ENCODE peak calls at places on chromosomes 12 and 14, in six cellular contexts. I is adipocyte, S is GM23248, L is AG04450, B is left ventricle myocardium inferior, R is HL-60. U is an unnamed sample.

GRCh38 chr12:94954029-94954685 is 49.3 kb downstream of the NDUFA12 start:
- DNase-seq in I (peak), S (peak), L (no peak), B (no peak), R (no peak), U (no peak)

GRCh38 chr14:54829486-54830224 is 73.0 kb downstream of the GCH1 start:
- DNase-seq in I (peak), S (no peak), L (no peak), B (no peak), R (no peak), U (no peak)

GRCh38 chr12:46109343-46110219 is 119.2 kb upstream of the SCAF11 start:
- DNase-seq in I (no peak), S (no peak), L (no peak), B (no peak), R (no peak), U (no peak)

GRCh38 chr12:56723889-56724659 is 1.0 kb downstream of the NACA start:
- DNase-seq in I (peak), S (peak), L (peak), B (peak), R (peak), U (peak)

GRCh38 chr12:3241621-3242020 is 164.4 kb downstream of the TSPAN9 start:
- DNase-seq in I (no peak), S (no peak), L (no peak), B (peak), R (no peak), U (no peak)

GRCh38 chr12:81797100-81797499 is 38.0 kb upstream of the PPFIA2 start:
- DNase-seq in I (peak), S (peak), L (no peak), B (no peak), R (no peak), U (no peak)

GRCh38 chr14:94646481-94646880 is 34.3 kb downstream of the SERPINA3 start:
- DNase-seq in I (peak), S (peak), L (peak), B (no peak), R (no peak), U (no peak)

GRCh38 chr14:69673099-69673498 is 61.7 kb downstream of the SUSD6 start:
- DNase-seq in I (no peak), S (no peak), L (no peak), B (no peak), R (peak), U (no peak)

GRCh38 chr12:4221157-4221556 is 52.4 kb upstream of the CCND2 start:
- DNase-seq in I (no peak), S (no peak), L (no peak), B (no peak), R (no peak), U (no peak)

GRCh38 chr14:51298895-51299294 is 58.8 kb downstream of the TMX1 start:
- DNase-seq in I (no peak), S (peak), L (no peak), B (no peak), R (no peak), U (no peak)

GRCh38 chr12:110348431-110349059 is 55.0 kb downstream of the ANAPC7 start:
- DNase-seq in I (no peak), S (no peak), L (no peak), B (no peak), R (no peak), U (no peak)

GRCh38 chr14:24298892-24299254 is 707 bp downstream of the DHRS1 start:
- DNase-seq in I (peak), S (peak), L (peak), B (no peak), R (peak), U (no peak)

GRCh38 chr12:63930971-63931370 is 86.5 kb downstream of the SRGAP1 start:
- DNase-seq in I (peak), S (peak), L (no peak), B (no peak), R (no peak), U (no peak)

GRCh38 chr12:30859226-30859625 is 67.3 kb upstream of the TSPAN11 start:
- DNase-seq in I (no peak), S (no peak), L (no peak), B (no peak), R (no peak), U (no peak)

GRCh38 chr14:100618763-100619320 is 31.6 kb upstream of the BEGAIN start:
- DNase-seq in I (no peak), S (no peak), L (no peak), B (no peak), R (no peak), U (peak)

GRCh38 chr12:72271741-72272661 is at the start of gene TRHDE:
- DNase-seq in I (peak), S (peak), L (no peak), B (no peak), R (peak), U (peak)

GRCh38 chr12:53065975-53066593 is 13.1 kb downstream of the SPRYD3 start:
- DNase-seq in I (peak), S (peak), L (no peak), B (peak), R (peak), U (peak)

GRCh38 chr12:122593910-122594309 is 66.9 kb downstream of the KNTC1 start:
- DNase-seq in I (no peak), S (no peak), L (no peak), B (no peak), R (no peak), U (no peak)

GRCh38 chr14:65566820-65567522 is 154.4 kb downstream of the FUT8 start:
- DNase-seq in I (no peak), S (no peak), L (no peak), B (no peak), R (no peak), U (no peak)

GRCh38 chr14:57346741-57347140 is 43.6 kb upstream of the NAA30 start:
- DNase-seq in I (no peak), S (no peak), L (no peak), B (no peak), R (no peak), U (no peak)

GRCh38 chr14:77988966-77989365 is 181.2 kb upstream of the NRXN3 start:
- DNase-seq in I (no peak), S (peak), L (peak), B (peak), R (no peak), U (no peak)

GRCh38 chr12:4849024-4849594 is 60.6 kb upstream of the KCNA1 start:
- DNase-seq in I (peak), S (peak), L (no peak), B (no peak), R (no peak), U (no peak)

GRCh38 chr12:26158078-26158764 is 33.4 kb upstream of the BHLHE41 start:
- DNase-seq in I (no peak), S (no peak), L (no peak), B (no peak), R (no peak), U (no peak)

GRCh38 chr12:130440411-130441080 is 102.9 kb downstream of the PIWIL1 start:
- DNase-seq in I (no peak), S (no peak), L (no peak), B (no peak), R (no peak), U (peak)

GRCh38 chr12:104219361-104219892 is 3.8 kb downstream of the TXNRD1 start:
- DNase-seq in I (peak), S (peak), L (peak), B (no peak), R (peak), U (no peak)

GRCh38 chr12:2273288-2273687 is 220.5 kb downstream of the CACNA1C start:
- DNase-seq in I (peak), S (peak), L (no peak), B (no peak), R (no peak), U (no peak)

GRCh38 chr14:75418779-75419768 is 8.7 kb upstream of the JDP2 start:
- DNase-seq in I (no peak), S (no peak), L (no peak), B (no peak), R (peak), U (peak)

GRCh38 chr14:101587403-101587998 is 26.2 kb downstream of the DIO3 start:
- DNase-seq in I (no peak), S (no peak), L (no peak), B (peak), R (no peak), U (peak)

GRCh38 chr14:99592933-99593753 is 10.9 kb downstream of the CCDC85C start:
- DNase-seq in I (no peak), S (no peak), L (no peak), B (no peak), R (no peak), U (no peak)

GRCh38 chr12:57485695-57486094 is 2.2 kb upstream of the MARS1 start:
- DNase-seq in I (no peak), S (no peak), L (no peak), B (no peak), R (no peak), U (no peak)

GRCh38 chr12:54412786-54413185 is 6.3 kb downstream of the ITGA5 start:
- DNase-seq in I (no peak), S (peak), L (no peak), B (no peak), R (no peak), U (no peak)
- H3K4me3 ChIP-seq in I (peak), S (peak), L (no peak), B (peak), R (peak), U (peak)

GRCh38 chr12:7161811-7162210 is 27.7 kb upstream of the PEX5 start:
- DNase-seq in I (peak), S (peak), L (peak), B (no peak), R (no peak), U (no peak)

GRCh38 chr12:7158866-7159600 is 28.9 kb downstream of the CLSTN3 start:
- DNase-seq in I (no peak), S (no peak), L (no peak), B (no peak), R (no peak), U (no peak)

GRCh38 chr12:7160183-7160582 is 29.3 kb upstream of the PEX5 start:
- DNase-seq in I (no peak), S (no peak), L (no peak), B (no peak), R (no peak), U (no peak)

GRCh38 chr12:7161327-7161726 is 28.2 kb upstream of the PEX5 start:
- DNase-seq in I (no peak), S (no peak), L (no peak), B (no peak), R (no peak), U (no peak)

DNA sequence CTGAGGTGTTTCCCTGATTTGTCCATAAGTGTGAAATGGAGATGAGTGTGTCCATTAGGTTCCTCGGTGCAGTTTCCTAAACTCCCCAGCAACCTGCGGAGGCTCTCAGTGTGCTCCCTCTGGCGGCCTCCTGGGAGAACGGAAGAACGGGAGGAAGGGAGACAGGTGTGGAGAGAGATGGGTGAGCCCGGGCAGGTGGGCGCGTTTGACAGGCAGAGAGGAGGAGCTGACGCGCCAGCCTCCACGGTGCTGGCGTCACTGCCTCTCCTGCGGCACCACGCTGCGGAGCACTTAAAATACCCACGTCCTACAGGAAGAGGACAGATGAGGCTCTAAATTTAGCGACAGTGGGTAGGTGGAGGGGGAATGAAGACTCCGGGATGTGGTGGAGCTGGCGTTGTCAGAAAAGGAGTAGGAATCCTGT is 26.8 kb upstream of the PEX5 start:
- DNase-seq in I (peak), S (peak), L (no peak), B (no peak), R (no peak), U (peak)
- H3K4me3 ChIP-seq in I (no peak), S (no peak), L (no peak), B (peak), R (no peak), U (no peak)

DNA sequence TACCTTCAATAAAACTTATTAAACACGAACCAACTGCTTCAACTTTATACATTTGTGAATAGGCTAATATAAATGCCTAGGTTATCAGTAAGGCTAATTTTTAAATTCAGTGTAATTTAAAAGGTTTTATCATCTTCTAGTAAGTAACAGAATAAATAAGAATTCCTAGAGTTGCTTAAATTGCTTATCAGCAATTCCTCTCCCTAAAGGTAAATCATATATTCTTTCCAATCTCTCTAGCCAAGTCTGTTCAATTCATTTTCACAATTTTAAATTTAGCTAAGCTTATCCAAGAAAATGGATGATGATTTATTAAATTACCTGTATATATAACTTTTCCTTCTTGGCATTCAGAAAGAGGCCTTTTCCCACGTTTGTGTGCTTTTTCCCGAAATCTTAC is 4.6 kb downstream of the PUS7L start:
- DNase-seq in I (no peak), S (no peak), L (no peak), B (no peak), R (no peak), U (no peak)
- H3K4me3 ChIP-seq in I (no peak), S (no peak), L (no peak), B (no peak), R (no peak), U (no peak)

DNA sequence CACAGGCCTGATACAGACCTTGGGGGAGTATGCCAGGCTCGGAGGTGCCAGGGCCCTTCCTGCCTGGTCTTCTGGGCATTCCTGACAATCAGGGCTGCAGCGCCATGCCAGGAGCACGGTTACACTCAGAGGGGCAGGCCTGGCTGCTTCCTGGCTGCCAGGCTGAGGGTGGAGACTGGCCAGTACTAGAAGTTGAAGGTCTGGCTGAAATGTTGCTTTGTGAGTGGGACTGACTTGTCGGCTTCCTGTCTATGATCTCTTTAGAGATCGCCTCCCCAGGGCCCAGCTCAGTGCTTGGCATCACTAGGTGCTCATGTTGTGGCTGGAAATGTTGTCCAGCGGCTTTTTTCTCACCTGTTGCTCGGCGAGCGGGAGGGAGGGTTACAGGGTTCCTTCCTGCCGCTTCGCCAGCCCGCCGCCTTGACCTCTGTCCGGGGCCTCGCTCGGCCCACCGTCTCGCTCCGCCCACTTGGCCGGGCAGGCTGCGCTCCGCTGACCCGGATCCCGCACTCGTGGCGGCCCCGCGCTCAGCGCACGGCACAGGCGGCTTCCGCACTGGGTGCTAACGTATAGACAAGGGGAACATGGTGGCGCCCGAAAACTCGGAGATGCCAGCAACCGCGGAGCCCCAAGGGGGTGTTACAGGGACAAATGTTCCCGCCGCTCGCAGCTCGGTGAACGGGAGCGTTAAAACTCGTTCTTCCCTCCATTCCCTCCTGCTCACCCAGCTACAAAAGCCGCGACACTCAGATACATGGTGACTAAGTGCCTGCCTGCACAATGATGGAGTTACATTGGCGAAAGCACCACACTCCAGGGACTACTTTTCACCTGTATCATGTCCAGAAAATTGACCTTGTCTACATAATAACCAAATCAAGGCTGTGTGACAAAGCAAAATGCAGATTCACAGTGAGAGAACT is 32.7 kb downstream of the PAPLN start:
- DNase-seq in I (peak), S (no peak), L (no peak), B (peak), R (peak), U (peak)
- H3K4me3 ChIP-seq in I (peak), S (no peak), L (peak), B (peak), R (no peak), U (peak)

DNA sequence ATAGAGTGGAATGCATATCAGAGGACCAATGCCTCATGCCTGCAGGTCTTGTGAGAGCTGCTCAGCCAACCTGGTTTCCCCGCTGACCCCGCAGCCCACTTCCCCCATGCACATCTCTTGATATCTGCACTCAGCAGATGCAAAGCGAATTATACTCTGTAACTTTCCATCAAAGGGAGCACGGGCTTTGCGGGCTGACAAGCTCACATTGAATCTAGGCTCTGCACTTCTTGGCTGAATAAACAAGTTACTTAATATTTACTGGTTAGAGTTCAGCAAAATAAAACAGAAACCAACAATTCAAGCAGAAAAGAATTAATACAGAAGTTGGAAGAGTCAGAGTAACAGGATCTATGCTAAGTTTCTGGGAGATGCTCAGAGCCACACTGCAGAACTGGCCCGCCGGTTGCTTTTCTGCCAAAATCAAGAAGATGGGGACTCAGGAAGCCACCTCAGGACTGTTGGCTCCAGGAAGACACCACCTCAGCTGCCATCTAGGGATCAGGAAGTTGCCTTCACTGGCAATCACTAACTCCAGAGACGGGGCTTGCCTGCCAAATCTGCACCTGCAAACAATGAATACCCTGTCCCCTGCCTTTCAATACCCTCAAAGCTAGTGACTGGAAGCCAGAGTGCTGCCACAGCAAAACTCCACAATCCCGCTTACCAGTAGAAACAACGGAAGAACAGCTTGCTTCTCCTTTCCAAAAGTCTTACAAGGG is 46.5 kb downstream of the NR1H4 start:
- DNase-seq in I (no peak), S (no peak), L (no peak), B (no peak), R (no peak), U (no peak)
- H3K4me3 ChIP-seq in I (no peak), S (no peak), L (no peak), B (no peak), R (no peak), U (no peak)

GRCh38 chr12:59736359-59736758 is 140.5 kb downstream of the SLC16A7 start:
- DNase-seq in I (no peak), S (peak), L (no peak), B (no peak), R (no peak), U (no peak)

GRCh38 chr12:59733200-59733599 is 137.4 kb downstream of the SLC16A7 start:
- DNase-seq in I (no peak), S (no peak), L (no peak), B (no peak), R (no peak), U (no peak)

GRCh38 chr12:59736786-59737185 is 141.0 kb downstream of the SLC16A7 start:
- DNase-seq in I (peak), S (peak), L (peak), B (no peak), R (no peak), U (no peak)

GRCh38 chr12:59734371-59734770 is 138.5 kb downstream of the SLC16A7 start:
- DNase-seq in I (no peak), S (no peak), L (no peak), B (no peak), R (no peak), U (no peak)

DNA sequence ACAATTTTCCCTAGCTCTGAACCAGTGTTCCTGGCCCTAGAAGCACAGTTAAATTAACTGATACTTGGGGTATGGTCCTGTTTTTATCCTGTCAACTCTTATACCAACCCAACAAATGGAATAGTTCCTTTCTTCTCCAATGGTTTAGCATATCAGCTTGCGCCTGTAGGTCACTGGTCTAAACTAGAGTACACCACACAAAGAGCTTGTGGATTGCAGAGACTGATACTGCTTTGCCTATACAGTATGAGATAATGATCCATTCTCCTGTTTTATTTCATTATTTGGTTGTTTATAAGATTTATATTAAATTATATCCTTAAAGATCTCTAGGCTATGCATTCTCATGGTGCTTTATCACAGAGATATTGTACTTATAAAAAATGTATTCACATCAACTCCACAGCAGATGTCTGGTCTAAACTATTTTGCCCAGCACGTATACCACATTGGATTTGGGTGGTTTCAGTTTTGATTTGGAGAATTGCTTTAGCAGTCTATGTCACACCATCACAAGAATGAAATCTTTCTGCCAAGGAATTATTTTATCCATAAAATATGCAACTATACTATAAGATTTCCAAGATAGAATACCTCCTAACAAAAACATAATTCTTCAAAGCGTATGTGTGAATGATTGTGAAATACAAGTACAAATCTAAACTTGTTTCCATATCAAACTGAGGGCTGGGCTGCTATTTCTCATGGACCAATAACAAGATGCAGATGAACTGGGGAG is 142.1 kb downstream of the SLC16A7 start:
- DNase-seq in I (peak), S (peak), L (no peak), B (no peak), R (no peak), U (no peak)
- H3K4me3 ChIP-seq in I (peak), S (peak), L (peak), B (peak), R (no peak), U (peak)